ENCODE peak calls at places on chromosomes 12 and 14, in five cellular contexts. One of them, this sample, is unnamed.

GRCh38 chr12:29609431-29610215 is 112.1 kb upstream of the OVCH1 start:
- DNase-seq in GM23248: no peak
- DNase-seq in neuronal stem cell: no peak
- DNase-seq in K562: no peak
- DNase-seq in IMR-90: no peak
- DNase-seq in this sample: no peak

GRCh38 chr12:115947696-115948062 is 329.8 kb downstream of the MED13L start:
- DNase-seq in IMR-90: no peak
- DNase-seq in neuronal stem cell: no peak
- DNase-seq in K562: no peak
- DNase-seq in GM23248: no peak
- DNase-seq in this sample: no peak

GRCh38 chr14:20454359-20454644 is 310 bp downstream of the OSGEP start:
- DNase-seq in GM23248: peak; percentile 89
- DNase-seq in neuronal stem cell: no peak
- DNase-seq in IMR-90: peak; percentile 82
- DNase-seq in K562: no peak
- DNase-seq in this sample: peak; percentile 90

GRCh38 chr14:38252066-38252710 is 3.7 kb downstream of the CLEC14A start:
- DNase-seq in GM23248: no peak
- DNase-seq in neuronal stem cell: no peak
- DNase-seq in IMR-90: no peak
- DNase-seq in K562: no peak
- DNase-seq in this sample: no peak

GRCh38 chr14:39102265-39102968 is 618 bp downstream of the SEC23A start:
- DNase-seq in IMR-90: peak; percentile 44
- DNase-seq in neuronal stem cell: no peak
- DNase-seq in K562: no peak
- DNase-seq in GM23248: peak; percentile 73
- DNase-seq in this sample: peak; percentile 84

GRCh38 chr12:121793501-121793835 is at the start of gene RHOF:
- DNase-seq in IMR-90: no peak
- DNase-seq in neuronal stem cell: no peak
- DNase-seq in GM23248: peak; percentile 56
- DNase-seq in K562: peak; percentile 61
- DNase-seq in this sample: peak; percentile 71

GRCh38 chr14:102737402-102738372 is 39.6 kb upstream of the TRAF3 start:
- DNase-seq in neuronal stem cell: no peak
- DNase-seq in K562: no peak
- DNase-seq in GM23248: no peak
- DNase-seq in IMR-90: no peak
- DNase-seq in this sample: no peak

GRCh38 chr14:63676615-63677014 is 34.9 kb upstream of the WDR89 start:
- DNase-seq in neuronal stem cell: no peak
- DNase-seq in GM23248: no peak
- DNase-seq in IMR-90: no peak
- DNase-seq in K562: no peak
- DNase-seq in this sample: no peak

GRCh38 chr14:93084402-93084801 is 31.3 kb downstream of the ITPK1 start:
- DNase-seq in IMR-90: no peak
- DNase-seq in GM23248: no peak
- DNase-seq in K562: no peak
- DNase-seq in neuronal stem cell: no peak
- DNase-seq in this sample: no peak

GRCh38 chr12:124622326-124622725 is 54.9 kb upstream of the NCOR2 start:
- DNase-seq in GM23248: no peak
- DNase-seq in K562: no peak
- DNase-seq in neuronal stem cell: no peak
- DNase-seq in IMR-90: no peak
- DNase-seq in this sample: peak; percentile 54

GRCh38 chr12:53214221-53214620 is 7.2 kb upstream of the ITGB7 start:
- DNase-seq in neuronal stem cell: no peak
- DNase-seq in IMR-90: no peak
- DNase-seq in GM23248: no peak
- DNase-seq in K562: no peak
- DNase-seq in this sample: no peak

GRCh38 chr14:24083462-24083861 is 10.6 kb upstream of the PCK2 start:
- DNase-seq in IMR-90: no peak
- DNase-seq in neuronal stem cell: no peak
- DNase-seq in GM23248: no peak
- DNase-seq in K562: no peak
- DNase-seq in this sample: no peak

GRCh38 chr14:89308232-89308959 is 108.6 kb downstream of the FOXN3 start:
- DNase-seq in neuronal stem cell: no peak
- DNase-seq in GM23248: peak; percentile 55
- DNase-seq in K562: no peak
- DNase-seq in IMR-90: peak; percentile 54
- DNase-seq in this sample: no peak

GRCh38 chr12:80979821-80980220 is 42.1 kb upstream of the LIN7A start:
- DNase-seq in K562: no peak
- DNase-seq in IMR-90: no peak
- DNase-seq in neuronal stem cell: no peak
- DNase-seq in GM23248: no peak
- DNase-seq in this sample: peak; percentile 21

GRCh38 chr12:108701779-108702435 is 29.4 kb downstream of the CORO1C start:
- DNase-seq in K562: no peak
- DNase-seq in GM23248: peak; percentile 56
- DNase-seq in IMR-90: peak; percentile 63
- DNase-seq in neuronal stem cell: no peak
- DNase-seq in this sample: no peak

GRCh38 chr12:109535231-109535862 is 38.0 kb downstream of the MMAB start:
- DNase-seq in GM23248: no peak
- DNase-seq in IMR-90: no peak
- DNase-seq in K562: no peak
- DNase-seq in neuronal stem cell: no peak
- DNase-seq in this sample: no peak

GRCh38 chr14:68317239-68317638 is 475.6 kb downstream of the ZFP36L1 start:
- DNase-seq in IMR-90: no peak
- DNase-seq in GM23248: no peak
- DNase-seq in neuronal stem cell: no peak
- DNase-seq in K562: no peak
- DNase-seq in this sample: no peak

GRCh38 chr12:6465467-6466183 is 4.9 kb downstream of the VAMP1 start:
- DNase-seq in K562: peak; percentile 40
- DNase-seq in IMR-90: peak; percentile 77
- DNase-seq in GM23248: peak; percentile 81
- DNase-seq in neuronal stem cell: peak; percentile 65
- DNase-seq in this sample: peak; percentile 77

DNA sequence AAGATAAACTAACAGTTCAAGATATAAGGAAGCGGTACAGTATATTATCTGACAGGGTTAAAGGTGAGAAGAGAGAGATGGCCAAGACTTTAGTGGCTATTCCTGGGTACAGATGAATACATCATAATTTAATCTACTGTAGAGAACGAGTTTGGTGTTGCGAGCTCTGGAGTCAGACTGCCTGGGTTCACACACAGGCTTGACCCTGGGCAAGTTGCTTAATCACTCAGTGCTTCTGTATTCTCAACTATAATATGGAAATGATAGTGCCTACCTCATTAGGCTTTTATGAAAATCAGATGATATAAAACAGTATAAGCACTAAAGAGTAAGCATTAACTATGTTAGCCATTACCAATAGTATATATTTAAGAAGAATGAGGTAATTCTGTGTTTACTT is 3.5 kb downstream of the PPM1H start:
- DNase-seq in K562: no peak
- DNase-seq in IMR-90: no peak
- DNase-seq in GM23248: no peak
- DNase-seq in neuronal stem cell: no peak
- DNase-seq in this sample: no peak
- H3K4me3 ChIP-seq in K562: no peak overlapping the region
- H3K4me3 ChIP-seq in IMR-90: no peak overlapping the region
- H3K4me3 ChIP-seq in GM23248: no peak overlapping the region
- H3K4me3 ChIP-seq in neuronal stem cell: no peak overlapping the region
- H3K4me3 ChIP-seq in this sample: no peak overlapping the region

GRCh38 chr14:73739174-73739898 is 25.2 kb upstream of the PNMA1 start:
- DNase-seq in GM23248: no peak
- DNase-seq in neuronal stem cell: no peak
- DNase-seq in K562: peak; percentile 23
- DNase-seq in IMR-90: no peak
- DNase-seq in this sample: peak; percentile 26
- H3K9ac ChIP-seq in GM23248: no peak overlapping the region
- H3K9ac ChIP-seq in neuronal stem cell: no peak overlapping the region
- H3K9ac ChIP-seq in K562: no peak overlapping the region
- H3K9ac ChIP-seq in IMR-90: no peak overlapping the region
- H3K9ac ChIP-seq in this sample: peak overlapping the region; percentile 97

DNA sequence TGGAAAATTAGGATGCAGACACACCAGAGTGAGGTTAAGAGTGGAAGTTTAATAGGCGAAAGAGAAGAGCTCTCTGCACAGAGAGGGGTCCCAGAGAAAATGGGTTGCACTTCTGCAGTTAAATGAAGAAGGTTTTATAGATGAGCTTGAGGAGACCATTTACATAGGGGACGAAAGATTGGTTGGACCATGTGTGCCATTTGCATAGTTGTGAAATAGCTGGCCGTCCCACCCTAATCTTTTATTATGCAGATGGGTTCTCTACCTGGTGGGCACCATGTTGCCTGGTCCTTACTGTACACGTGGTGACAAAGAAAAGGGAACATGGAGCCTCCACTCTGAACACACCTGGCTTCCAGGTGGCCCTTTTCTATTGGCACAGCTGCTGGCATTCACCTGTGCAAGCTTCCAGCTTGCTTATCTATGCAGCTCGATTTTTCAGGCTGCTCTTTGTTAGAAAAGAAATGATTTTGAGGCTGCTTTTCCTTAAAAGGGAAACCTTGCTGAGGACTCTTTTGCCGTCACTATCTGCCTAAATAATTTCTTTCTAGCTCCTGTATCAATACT is 67.1 kb upstream of the SRSF5 start:
- DNase-seq in neuronal stem cell: no peak
- DNase-seq in K562: no peak
- DNase-seq in IMR-90: no peak
- DNase-seq in GM23248: no peak
- DNase-seq in this sample: no peak
- H3K4me3 ChIP-seq in neuronal stem cell: no peak overlapping the region
- H3K4me3 ChIP-seq in K562: no peak overlapping the region
- H3K4me3 ChIP-seq in IMR-90: no peak overlapping the region
- H3K4me3 ChIP-seq in GM23248: no peak overlapping the region
- H3K4me3 ChIP-seq in this sample: no peak overlapping the region

DNA sequence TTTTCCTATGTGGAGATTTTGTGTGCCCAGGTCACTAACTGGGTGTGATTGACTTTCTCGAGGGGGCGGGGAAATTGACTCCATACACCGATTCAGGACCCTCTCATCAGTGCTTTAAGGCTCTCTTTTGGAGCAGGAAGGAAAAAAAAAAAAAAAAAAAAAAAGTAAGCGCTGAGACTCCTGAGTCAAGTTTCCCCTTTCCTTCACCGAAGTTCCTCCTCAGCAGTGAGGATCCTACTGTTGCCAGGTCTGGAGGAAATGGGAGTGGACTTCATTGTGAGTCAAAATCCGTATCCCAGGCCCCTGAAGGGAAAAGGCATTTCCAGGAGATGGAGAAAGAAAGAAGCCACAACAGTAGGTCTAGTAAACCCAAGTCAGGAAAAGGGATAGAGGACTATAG is 1.4 kb downstream of the PPFIBP1 start:
- DNase-seq in K562: no peak
- DNase-seq in GM23248: peak; percentile 89
- DNase-seq in IMR-90: peak; percentile 81
- DNase-seq in neuronal stem cell: no peak
- DNase-seq in this sample: peak; percentile 31
- H3K9ac ChIP-seq in K562: no peak overlapping the region
- H3K9ac ChIP-seq in GM23248: peak overlapping the region; percentile 92
- H3K9ac ChIP-seq in IMR-90: peak overlapping the region; percentile 92
- H3K9ac ChIP-seq in neuronal stem cell: no peak overlapping the region
- H3K9ac ChIP-seq in this sample: no peak overlapping the region

GRCh38 chr12:54929998-54930397 is 54.6 kb downstream of the TESPA1 start:
- DNase-seq in IMR-90: no peak
- DNase-seq in neuronal stem cell: no peak
- DNase-seq in GM23248: no peak
- DNase-seq in K562: no peak
- DNase-seq in this sample: no peak
- H3K4me3 ChIP-seq in IMR-90: no peak overlapping the region
- H3K4me3 ChIP-seq in neuronal stem cell: no peak overlapping the region
- H3K4me3 ChIP-seq in GM23248: no peak overlapping the region
- H3K4me3 ChIP-seq in K562: no peak overlapping the region
- H3K4me3 ChIP-seq in this sample: no peak overlapping the region

DNA sequence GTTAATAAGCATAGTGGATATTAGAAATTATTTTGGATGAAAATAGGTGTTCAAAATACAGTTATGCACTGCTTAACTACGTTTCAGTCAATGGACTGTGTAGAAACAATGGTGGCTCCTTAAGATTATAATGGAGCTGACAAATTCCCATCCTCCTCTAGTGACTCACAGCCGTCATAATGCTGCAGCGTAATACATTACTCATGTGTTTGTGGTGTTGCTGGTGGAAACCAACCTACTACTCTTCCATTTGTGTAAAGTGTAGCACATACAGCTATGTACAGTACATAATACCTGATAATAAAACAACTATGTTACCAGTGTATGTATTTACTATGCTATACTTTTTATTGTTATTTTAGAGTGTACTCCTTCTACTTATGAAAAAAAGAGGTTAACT is 111.2 kb upstream of the TMCC3 start:
- DNase-seq in neuronal stem cell: no peak
- DNase-seq in K562: no peak
- DNase-seq in GM23248: peak; percentile 95
- DNase-seq in IMR-90: peak; percentile 88
- DNase-seq in this sample: no peak
- H3K9ac ChIP-seq in neuronal stem cell: no peak overlapping the region
- H3K9ac ChIP-seq in K562: no peak overlapping the region
- H3K9ac ChIP-seq in GM23248: peak overlapping the region; percentile 29
- H3K9ac ChIP-seq in IMR-90: no peak overlapping the region
- H3K9ac ChIP-seq in this sample: no peak overlapping the region

DNA sequence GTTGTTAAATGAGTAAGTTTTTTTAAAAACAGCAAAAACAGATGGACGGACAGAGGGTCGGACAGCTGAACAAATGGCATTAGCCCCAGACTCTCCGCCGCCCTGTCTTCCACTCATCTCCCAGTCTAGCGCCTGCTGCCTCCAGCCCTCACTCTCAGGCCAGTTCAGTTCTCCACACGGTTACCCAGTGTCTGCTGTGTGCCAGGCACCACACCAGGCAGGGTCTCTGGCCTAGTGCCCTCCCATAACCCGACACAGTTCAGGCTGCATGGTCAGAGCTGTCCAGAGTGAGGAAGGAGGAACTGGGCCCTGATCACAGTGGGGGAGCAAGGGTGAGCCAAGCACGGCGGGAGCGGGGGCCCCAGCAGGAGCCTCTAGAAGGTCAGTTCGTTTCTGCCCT is 12.9 kb upstream of the LRTM2 start:
- DNase-seq in K562: no peak
- DNase-seq in IMR-90: no peak
- DNase-seq in neuronal stem cell: no peak
- DNase-seq in GM23248: no peak
- DNase-seq in this sample: no peak
- H3K4me3 ChIP-seq in K562: no peak overlapping the region
- H3K4me3 ChIP-seq in IMR-90: no peak overlapping the region
- H3K4me3 ChIP-seq in neuronal stem cell: no peak overlapping the region
- H3K4me3 ChIP-seq in GM23248: no peak overlapping the region
- H3K4me3 ChIP-seq in this sample: no peak overlapping the region

GRCh38 chr12:15550778-15551177 is 228.5 kb downstream of the PTPRO start:
- DNase-seq in GM23248: no peak
- DNase-seq in K562: no peak
- DNase-seq in neuronal stem cell: no peak
- DNase-seq in IMR-90: no peak
- DNase-seq in this sample: no peak
- H3K9ac ChIP-seq in GM23248: no peak overlapping the region
- H3K9ac ChIP-seq in K562: no peak overlapping the region
- H3K9ac ChIP-seq in neuronal stem cell: no peak overlapping the region
- H3K9ac ChIP-seq in IMR-90: no peak overlapping the region
- H3K9ac ChIP-seq in this sample: no peak overlapping the region